ENCODE peak calls at places on chromosome 17, in four cellular contexts. Q is tibial artery, T is fibroblast of lung, H is uterus. R is an unnamed sample. For H3K4me1, the result is how much of the 10 kb centered on the place peaks cover.

GRCh38 chr17:44069974-44070454 is 521 bp upstream of the G6PC3 start:
- DNase-seq in T (peak), Q (no peak), H (no peak), R (no peak)

GRCh38 chr17:49984283-49984682 is 10.7 kb downstream of the DLX3 start:
- DNase-seq in Q (no peak), H (no peak), T (no peak), R (no peak)

GRCh38 chr17:46869296-46869695 is 17.9 kb downstream of the WNT9B start:
- DNase-seq in Q (no peak), T (no peak), H (no peak), R (no peak)

GRCh38 chr17:30897311-30897710 is 8.7 kb downstream of the TEFM start:
- DNase-seq in H (no peak), T (no peak), Q (no peak), R (no peak)

GRCh38 chr17:76659928-76660614 is 16.5 kb upstream of the ST6GALNAC1 start:
- DNase-seq in T (no peak), H (no peak), Q (no peak), R (no peak)

GRCh38 chr17:76725580-76726230 is 701 bp downstream of the JMJD6 start:
- DNase-seq in H (peak), Q (peak), T (no peak), R (peak)

GRCh38 chr17:61770752-61771533 is 92.4 kb downstream of the BRIP1 start:
- DNase-seq in H (no peak), Q (no peak), T (peak), R (no peak)

GRCh38 chr17:29844339-29845048 is 85.5 kb downstream of the SSH2 start:
- DNase-seq in H (no peak), T (peak), Q (no peak), R (no peak)

GRCh38 chr17:21165922-21166598 is 39.3 kb downstream of the DHRS7B start:
- DNase-seq in H (no peak), Q (no peak), T (no peak), R (peak)

GRCh38 chr17:79944821-79945391 is 90.8 kb downstream of the TBC1D16 start:
- DNase-seq in H (no peak), T (no peak), Q (peak), R (no peak)

GRCh38 chr17:61872099-61872498 is 8.8 kb upstream of the BRIP1 start:
- DNase-seq in Q (no peak), H (no peak), T (no peak), R (no peak)

GRCh38 chr17:27535178-27535928 is 79.1 kb downstream of the KSR1 start:
- DNase-seq in Q (peak), H (no peak), T (peak), R (no peak)

GRCh38 chr17:60563743-60564142 is 36.2 kb upstream of the PPM1D start:
- DNase-seq in T (no peak), Q (no peak), H (no peak), R (no peak)

GRCh38 chr17:49992933-49993422 is 2.0 kb downstream of the DLX3 start:
- DNase-seq in H (no peak), T (no peak), Q (peak), R (no peak)

GRCh38 chr17:66343531-66344078 is 41.2 kb downstream of the PRKCA start:
- DNase-seq in H (no peak), T (peak), Q (no peak), R (no peak)

GRCh38 chr17:79528592-79529125 is 82.2 kb downstream of the RBFOX3 start:
- DNase-seq in H (no peak), T (no peak), Q (no peak), R (no peak)

GRCh38 chr17:63295288-63295687 is 150.8 kb downstream of the CYB561 start:
- DNase-seq in Q (no peak), H (no peak), T (peak), R (no peak)

GRCh38 chr17:2232244-2232638 is 71.3 kb downstream of the SMG6 start:
- DNase-seq in H (no peak), T (peak), Q (peak), R (peak)

GRCh38 chr17:63070031-63070430 is 104.0 kb downstream of the TANC2 start:
- DNase-seq in T (peak), H (no peak), Q (no peak), R (no peak)

GRCh38 chr17:30323895-30324319 is 9.9 kb downstream of the TMIGD1 start:
- DNase-seq in T (peak), H (no peak), Q (no peak), R (no peak)

GRCh38 chr17:57406131-57406980 is 150.0 kb downstream of the MSI2 start:
- DNase-seq in T (peak), Q (no peak), H (no peak), R (no peak)
- H3K4me1 ChIP-seq in T (under half), Q (under half), H (under half), R (under half)

GRCh38 chr17:73343168-73343634 is 31.4 kb upstream of the CDC42EP4 start:
- DNase-seq in T (peak), Q (peak), H (peak), R (no peak)
- H3K4me3 ChIP-seq in T (no peak), Q (peak), H (peak), R (peak)

GRCh38 chr17:19755821-19756510 is 7.9 kb upstream of the ALDH3A1 start:
- DNase-seq in Q (peak), T (no peak), H (no peak), R (no peak)

GRCh38 chr17:19757536-19758180 is 9.6 kb upstream of the ALDH3A1 start:
- DNase-seq in H (no peak), Q (peak), T (no peak), R (no peak)

GRCh38 chr17:19756551-19756950 is 8.5 kb upstream of the ALDH3A1 start:
- DNase-seq in T (no peak), Q (peak), H (no peak), R (no peak)

GRCh38 chr17:19753661-19754463 is 5.8 kb upstream of the ALDH3A1 start:
- DNase-seq in Q (peak), T (no peak), H (no peak), R (peak)

GRCh38 chr17:19755392-19755791 is 7.3 kb upstream of the ALDH3A1 start:
- DNase-seq in Q (no peak), T (no peak), H (no peak), R (no peak)
- H3K4me1 ChIP-seq in Q (under half), T (under half), H (under half), R (under half)

DNA sequence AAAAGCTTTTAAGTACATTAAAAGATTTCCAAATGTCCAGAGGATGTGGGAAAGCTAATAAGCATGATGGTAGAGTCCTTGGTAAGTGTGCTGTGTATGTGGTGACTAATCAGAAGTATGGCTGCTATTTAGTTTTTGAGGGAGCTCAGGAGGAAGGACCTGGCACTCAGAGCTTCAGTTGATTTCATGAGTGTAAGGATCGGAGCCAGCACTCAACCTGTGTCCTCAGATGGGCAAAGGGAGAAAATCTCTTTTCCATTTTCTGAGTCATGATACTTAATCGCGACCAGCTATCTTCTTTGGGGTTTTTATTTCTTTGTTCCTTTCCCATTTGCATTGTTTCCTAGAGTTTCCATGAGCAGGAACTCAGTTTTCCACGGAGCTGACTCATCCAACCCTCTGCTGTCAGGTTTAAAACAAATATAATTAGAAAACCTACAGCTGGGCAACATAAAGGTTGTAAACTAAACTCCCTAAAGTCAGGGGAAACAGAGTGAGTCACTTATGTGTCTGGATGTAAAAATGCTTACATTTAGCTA is 125.4 kb downstream of the MAP2K6 start:
- DNase-seq in Q (no peak), H (no peak), T (peak), R (no peak)
- H3K4me3 ChIP-seq in Q (no peak), H (no peak), T (peak), R (no peak)

DNA sequence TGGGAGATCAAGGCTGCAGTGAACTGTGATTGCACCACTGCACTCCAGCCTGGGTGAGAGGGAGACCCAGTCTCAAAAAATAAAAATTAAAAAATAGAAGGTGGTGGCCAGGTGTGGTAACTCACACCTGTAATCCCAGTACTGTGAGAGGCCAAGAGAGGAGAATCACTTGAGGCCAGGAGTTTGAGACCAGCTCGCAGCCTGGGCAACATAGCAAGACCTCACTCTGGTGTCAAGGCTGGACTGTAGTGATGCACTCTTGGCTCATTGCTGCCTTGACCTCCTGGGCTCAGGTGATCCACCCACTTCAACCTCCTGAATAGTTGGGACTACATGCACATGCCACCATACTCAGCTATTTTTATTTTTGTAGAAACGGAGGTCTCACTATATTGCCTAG is 13.3 kb downstream of the RFFL start:
- DNase-seq in H (no peak), T (no peak), Q (no peak), R (no peak)
- H3K4me1 ChIP-seq in H (under half), T (under half), Q (under half), R (under half)

GRCh38 chr17:41556931-41557330 is 14.9 kb downstream of the KRT9 start:
- DNase-seq in Q (no peak), H (no peak), T (no peak), R (no peak)

GRCh38 chr17:41555105-41555887 is 16.6 kb downstream of the KRT9 start:
- DNase-seq in Q (no peak), H (no peak), T (no peak), R (no peak)

GRCh38 chr17:41563607-41564006 is 8.3 kb downstream of the KRT9 start:
- DNase-seq in H (no peak), T (no peak), Q (no peak), R (no peak)

GRCh38 chr17:41553987-41554680 is 17.7 kb downstream of the KRT9 start:
- DNase-seq in T (no peak), H (no peak), Q (no peak), R (no peak)

DNA sequence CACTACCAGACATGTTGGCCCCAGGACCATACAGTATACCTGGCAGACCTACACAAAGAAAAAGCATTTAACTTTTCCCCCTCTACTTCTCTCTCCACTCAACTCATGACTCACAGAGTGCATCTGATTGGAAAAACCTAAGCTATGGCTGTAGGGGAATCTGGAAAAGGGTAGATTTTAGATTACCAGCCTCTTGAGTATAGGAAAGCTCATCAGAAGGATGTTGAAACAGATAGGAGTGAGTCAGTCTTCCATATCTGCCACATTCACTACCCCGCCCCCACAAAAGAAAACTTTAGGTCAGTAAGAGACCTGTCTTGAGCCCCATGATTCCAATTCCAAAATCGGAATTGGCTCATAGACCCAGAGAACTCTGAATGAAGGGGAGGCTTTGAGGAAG is 12.3 kb downstream of the KRT9 start:
- DNase-seq in H (no peak), T (peak), Q (no peak), R (no peak)
- H3K4me3 ChIP-seq in H (no peak), T (no peak), Q (no peak), R (no peak)

GRCh38 chr17:74431568-74432483 is at the start of gene GPRC5C:
- DNase-seq in H (peak), Q (peak), T (peak), R (no peak)
- H3K4me1 ChIP-seq in H (under half), Q (half or more), T (under half), R (under half)